ENCODE peak calls at places on chromosome 15, in eight cellular contexts. One of them, this sample, is unnamed.

GRCh38 chr15:85543741-85544155 is 163.3 kb downstream of the AKAP13 start:
- DNase-seq in H9: peak; percentile 55
- DNase-seq in progenitor cell of endocrine pancreas: no peak
- DNase-seq in heart right ventricle: peak; percentile 58
- DNase-seq in fibroblast of villous mesenchyme: no peak
- DNase-seq in foreskin fibroblast: no peak
- DNase-seq in neural crest cell: no peak
- DNase-seq in dorsolateral prefrontal cortex: no peak
- DNase-seq in this sample: no peak

GRCh38 chr15:88606437-88606794 is 14.7 kb upstream of the AEN start:
- DNase-seq in progenitor cell of endocrine pancreas: no peak
- DNase-seq in dorsolateral prefrontal cortex: no peak
- DNase-seq in fibroblast of villous mesenchyme: no peak
- DNase-seq in H9: no peak
- DNase-seq in heart right ventricle: no peak
- DNase-seq in neural crest cell: no peak
- DNase-seq in foreskin fibroblast: no peak
- DNase-seq in this sample: no peak

GRCh38 chr15:100308222-100309007 is 33.4 kb downstream of the ADAMTS17 start:
- DNase-seq in H9: no peak
- DNase-seq in fibroblast of villous mesenchyme: peak; percentile 1
- DNase-seq in foreskin fibroblast: no peak
- DNase-seq in neural crest cell: no peak
- DNase-seq in dorsolateral prefrontal cortex: no peak
- DNase-seq in progenitor cell of endocrine pancreas: no peak
- DNase-seq in heart right ventricle: no peak
- DNase-seq in this sample: no peak

GRCh38 chr15:58987036-58987435 is 427 bp upstream of the RNF111 start:
- DNase-seq in progenitor cell of endocrine pancreas: no peak
- DNase-seq in H9: no peak
- DNase-seq in heart right ventricle: no peak
- DNase-seq in foreskin fibroblast: no peak
- DNase-seq in neural crest cell: no peak
- DNase-seq in fibroblast of villous mesenchyme: peak; percentile 86
- DNase-seq in dorsolateral prefrontal cortex: no peak
- DNase-seq in this sample: no peak

GRCh38 chr15:66999601-67000000 is 65.8 kb upstream of the SMAD3 start:
- DNase-seq in dorsolateral prefrontal cortex: no peak
- DNase-seq in H9: no peak
- DNase-seq in heart right ventricle: no peak
- DNase-seq in fibroblast of villous mesenchyme: no peak
- DNase-seq in neural crest cell: no peak
- DNase-seq in progenitor cell of endocrine pancreas: no peak
- DNase-seq in foreskin fibroblast: no peak
- DNase-seq in this sample: no peak

GRCh38 chr15:57591822-57592367 is at the start of gene MYZAP:
- DNase-seq in foreskin fibroblast: peak; percentile 55
- DNase-seq in progenitor cell of endocrine pancreas: peak; percentile 55
- DNase-seq in H9: peak; percentile 77
- DNase-seq in neural crest cell: peak; percentile 6
- DNase-seq in heart right ventricle: peak; percentile 74
- DNase-seq in fibroblast of villous mesenchyme: peak; percentile 10
- DNase-seq in dorsolateral prefrontal cortex: no peak
- DNase-seq in this sample: no peak

GRCh38 chr15:91668370-91668769 is 185.1 kb upstream of the SLCO3A1 start:
- DNase-seq in progenitor cell of endocrine pancreas: no peak
- DNase-seq in dorsolateral prefrontal cortex: no peak
- DNase-seq in fibroblast of villous mesenchyme: no peak
- DNase-seq in neural crest cell: no peak
- DNase-seq in H9: no peak
- DNase-seq in foreskin fibroblast: no peak
- DNase-seq in heart right ventricle: no peak
- DNase-seq in this sample: no peak

GRCh38 chr15:75565062-75565970 is 13.8 kb downstream of the PTPN9 start:
- DNase-seq in dorsolateral prefrontal cortex: no peak
- DNase-seq in H9: no peak
- DNase-seq in neural crest cell: no peak
- DNase-seq in progenitor cell of endocrine pancreas: no peak
- DNase-seq in foreskin fibroblast: peak; percentile 35
- DNase-seq in fibroblast of villous mesenchyme: no peak
- DNase-seq in heart right ventricle: no peak
- DNase-seq in this sample: no peak

GRCh38 chr15:35507932-35508638 is 37.9 kb downstream of the DPH6 start:
- DNase-seq in progenitor cell of endocrine pancreas: no peak
- DNase-seq in foreskin fibroblast: no peak
- DNase-seq in dorsolateral prefrontal cortex: no peak
- DNase-seq in heart right ventricle: no peak
- DNase-seq in fibroblast of villous mesenchyme: no peak
- DNase-seq in H9: no peak
- DNase-seq in neural crest cell: no peak
- DNase-seq in this sample: no peak

GRCh38 chr15:59350421-59350732 is 22.3 kb downstream of the MYO1E start:
- DNase-seq in fibroblast of villous mesenchyme: no peak
- DNase-seq in foreskin fibroblast: no peak
- DNase-seq in heart right ventricle: no peak
- DNase-seq in progenitor cell of endocrine pancreas: no peak
- DNase-seq in dorsolateral prefrontal cortex: no peak
- DNase-seq in H9: no peak
- DNase-seq in neural crest cell: no peak
- DNase-seq in this sample: no peak

GRCh38 chr15:75198560-75199346 is 2.9 kb upstream of the C15orf39 start:
- DNase-seq in heart right ventricle: no peak
- DNase-seq in progenitor cell of endocrine pancreas: no peak
- DNase-seq in foreskin fibroblast: no peak
- DNase-seq in neural crest cell: no peak
- DNase-seq in dorsolateral prefrontal cortex: no peak
- DNase-seq in fibroblast of villous mesenchyme: peak; percentile 61
- DNase-seq in H9: peak; percentile 80
- DNase-seq in this sample: no peak

GRCh38 chr15:57138260-57138895 is 219.9 kb downstream of the TCF12 start:
- DNase-seq in H9: peak; percentile 64
- DNase-seq in fibroblast of villous mesenchyme: peak; percentile 89
- DNase-seq in neural crest cell: peak; percentile 17
- DNase-seq in foreskin fibroblast: peak; percentile 76
- DNase-seq in progenitor cell of endocrine pancreas: peak; percentile 19
- DNase-seq in heart right ventricle: no peak
- DNase-seq in dorsolateral prefrontal cortex: no peak
- DNase-seq in this sample: no peak

GRCh38 chr15:46685681-46686080 is 1031.6 kb upstream of the SEMA6D start:
- DNase-seq in neural crest cell: no peak
- DNase-seq in foreskin fibroblast: no peak
- DNase-seq in fibroblast of villous mesenchyme: no peak
- DNase-seq in dorsolateral prefrontal cortex: no peak
- DNase-seq in heart right ventricle: no peak
- DNase-seq in H9: no peak
- DNase-seq in progenitor cell of endocrine pancreas: no peak
- DNase-seq in this sample: no peak

GRCh38 chr15:51448592-51449494 is 107.4 kb downstream of the GLDN start:
- DNase-seq in fibroblast of villous mesenchyme: peak; percentile 38
- DNase-seq in heart right ventricle: no peak
- DNase-seq in H9: no peak
- DNase-seq in neural crest cell: no peak
- DNase-seq in foreskin fibroblast: peak; percentile 21
- DNase-seq in progenitor cell of endocrine pancreas: no peak
- DNase-seq in dorsolateral prefrontal cortex: no peak
- DNase-seq in this sample: no peak

GRCh38 chr15:85329561-85330421 is 50.6 kb upstream of the AKAP13 start:
- DNase-seq in progenitor cell of endocrine pancreas: no peak
- DNase-seq in heart right ventricle: peak; percentile 29
- DNase-seq in neural crest cell: no peak
- DNase-seq in H9: no peak
- DNase-seq in dorsolateral prefrontal cortex: no peak
- DNase-seq in foreskin fibroblast: peak; percentile 92
- DNase-seq in fibroblast of villous mesenchyme: peak; percentile 96
- DNase-seq in this sample: no peak

GRCh38 chr15:74786659-74787165 is 4.8 kb downstream of the CSK start:
- DNase-seq in dorsolateral prefrontal cortex: no peak
- DNase-seq in foreskin fibroblast: no peak
- DNase-seq in neural crest cell: no peak
- DNase-seq in heart right ventricle: peak; percentile 48
- DNase-seq in fibroblast of villous mesenchyme: no peak
- DNase-seq in H9: no peak
- DNase-seq in progenitor cell of endocrine pancreas: no peak
- DNase-seq in this sample: no peak

GRCh38 chr15:78875107-78875914 is 2.6 kb downstream of the MORF4L1 start:
- DNase-seq in neural crest cell: no peak
- DNase-seq in foreskin fibroblast: no peak
- DNase-seq in heart right ventricle: no peak
- DNase-seq in fibroblast of villous mesenchyme: no peak
- DNase-seq in dorsolateral prefrontal cortex: no peak
- DNase-seq in H9: no peak
- DNase-seq in progenitor cell of endocrine pancreas: no peak
- DNase-seq in this sample: no peak

GRCh38 chr15:78868366-78868765 is 4.3 kb upstream of the MORF4L1 start:
- DNase-seq in dorsolateral prefrontal cortex: no peak
- DNase-seq in fibroblast of villous mesenchyme: no peak
- DNase-seq in H9: no peak
- DNase-seq in foreskin fibroblast: no peak
- DNase-seq in progenitor cell of endocrine pancreas: no peak
- DNase-seq in heart right ventricle: no peak
- DNase-seq in neural crest cell: no peak
- DNase-seq in this sample: no peak

GRCh38 chr15:78872155-78872971 is at the start of gene MORF4L1:
- DNase-seq in fibroblast of villous mesenchyme: peak; percentile 97
- DNase-seq in neural crest cell: peak; percentile 95
- DNase-seq in foreskin fibroblast: peak; percentile 99
- DNase-seq in H9: peak; percentile 99
- DNase-seq in dorsolateral prefrontal cortex: peak; percentile 97
- DNase-seq in progenitor cell of endocrine pancreas: peak; percentile 97
- DNase-seq in heart right ventricle: peak; percentile 97
- DNase-seq in this sample: no peak

GRCh38 chr15:78873796-78874761 is 1.4 kb downstream of the MORF4L1 start:
- DNase-seq in progenitor cell of endocrine pancreas: no peak
- DNase-seq in H9: no peak
- DNase-seq in foreskin fibroblast: peak; percentile 47
- DNase-seq in neural crest cell: no peak
- DNase-seq in heart right ventricle: peak; percentile 27
- DNase-seq in dorsolateral prefrontal cortex: no peak
- DNase-seq in fibroblast of villous mesenchyme: peak; percentile 52
- DNase-seq in this sample: no peak

GRCh38 chr15:78872972-78873795 is 494 bp downstream of the MORF4L1 start:
- DNase-seq in neural crest cell: peak; percentile 88
- DNase-seq in heart right ventricle: peak; percentile 86
- DNase-seq in H9: peak; percentile 91
- DNase-seq in foreskin fibroblast: peak; percentile 97
- DNase-seq in progenitor cell of endocrine pancreas: peak; percentile 79
- DNase-seq in fibroblast of villous mesenchyme: peak; percentile 93
- DNase-seq in dorsolateral prefrontal cortex: peak; percentile 83
- DNase-seq in this sample: no peak
- TF ChIP-seq CTCF in neural crest cell: peak; percentile 58
- TF ChIP-seq CTCF in heart right ventricle: peak; percentile 13
- TF ChIP-seq CTCF in H9: peak; percentile 67
- TF ChIP-seq CTCF in foreskin fibroblast: peak; percentile 58
- TF ChIP-seq CTCF in progenitor cell of endocrine pancreas: peak; percentile 66
- TF ChIP-seq CTCF in fibroblast of villous mesenchyme: peak; percentile 47
- TF ChIP-seq CTCF in dorsolateral prefrontal cortex: peak; percentile 63
- TF ChIP-seq CTCF in this sample: peak; percentile 24

GRCh38 chr15:70267879-70268278 is 170.2 kb upstream of the TLE3 start:
- DNase-seq in fibroblast of villous mesenchyme: peak; percentile 56
- DNase-seq in H9: no peak
- DNase-seq in progenitor cell of endocrine pancreas: no peak
- DNase-seq in foreskin fibroblast: no peak
- DNase-seq in dorsolateral prefrontal cortex: no peak
- DNase-seq in neural crest cell: no peak
- DNase-seq in heart right ventricle: no peak
- DNase-seq in this sample: no peak
- TF ChIP-seq CTCF in fibroblast of villous mesenchyme: no peak
- TF ChIP-seq CTCF in H9: no peak
- TF ChIP-seq CTCF in progenitor cell of endocrine pancreas: no peak
- TF ChIP-seq CTCF in foreskin fibroblast: no peak
- TF ChIP-seq CTCF in dorsolateral prefrontal cortex: no peak
- TF ChIP-seq CTCF in neural crest cell: no peak
- TF ChIP-seq CTCF in heart right ventricle: no peak
- TF ChIP-seq CTCF in this sample: no peak

GRCh38 chr15:70437882-70438331 is 325.5 kb downstream of the UACA start:
- DNase-seq in foreskin fibroblast: peak; percentile 41
- DNase-seq in progenitor cell of endocrine pancreas: no peak
- DNase-seq in dorsolateral prefrontal cortex: no peak
- DNase-seq in fibroblast of villous mesenchyme: no peak
- DNase-seq in neural crest cell: no peak
- DNase-seq in H9: peak; percentile 53
- DNase-seq in heart right ventricle: no peak
- DNase-seq in this sample: no peak
- TF ChIP-seq CTCF in foreskin fibroblast: no peak
- TF ChIP-seq CTCF in progenitor cell of endocrine pancreas: no peak
- TF ChIP-seq CTCF in dorsolateral prefrontal cortex: no peak
- TF ChIP-seq CTCF in fibroblast of villous mesenchyme: no peak
- TF ChIP-seq CTCF in neural crest cell: no peak
- TF ChIP-seq CTCF in H9: peak; percentile 51
- TF ChIP-seq CTCF in heart right ventricle: no peak
- TF ChIP-seq CTCF in this sample: no peak

GRCh38 chr15:63998489-63998888 is 47.8 kb downstream of the DAPK2 start:
- DNase-seq in fibroblast of villous mesenchyme: no peak
- DNase-seq in dorsolateral prefrontal cortex: no peak
- DNase-seq in foreskin fibroblast: no peak
- DNase-seq in progenitor cell of endocrine pancreas: no peak
- DNase-seq in heart right ventricle: no peak
- DNase-seq in H9: no peak
- DNase-seq in neural crest cell: no peak
- DNase-seq in this sample: no peak
- TF ChIP-seq CTCF in fibroblast of villous mesenchyme: no peak
- TF ChIP-seq CTCF in dorsolateral prefrontal cortex: no peak
- TF ChIP-seq CTCF in foreskin fibroblast: no peak
- TF ChIP-seq CTCF in progenitor cell of endocrine pancreas: no peak
- TF ChIP-seq CTCF in heart right ventricle: no peak
- TF ChIP-seq CTCF in H9: no peak
- TF ChIP-seq CTCF in neural crest cell: no peak
- TF ChIP-seq CTCF in this sample: no peak

DNA sequence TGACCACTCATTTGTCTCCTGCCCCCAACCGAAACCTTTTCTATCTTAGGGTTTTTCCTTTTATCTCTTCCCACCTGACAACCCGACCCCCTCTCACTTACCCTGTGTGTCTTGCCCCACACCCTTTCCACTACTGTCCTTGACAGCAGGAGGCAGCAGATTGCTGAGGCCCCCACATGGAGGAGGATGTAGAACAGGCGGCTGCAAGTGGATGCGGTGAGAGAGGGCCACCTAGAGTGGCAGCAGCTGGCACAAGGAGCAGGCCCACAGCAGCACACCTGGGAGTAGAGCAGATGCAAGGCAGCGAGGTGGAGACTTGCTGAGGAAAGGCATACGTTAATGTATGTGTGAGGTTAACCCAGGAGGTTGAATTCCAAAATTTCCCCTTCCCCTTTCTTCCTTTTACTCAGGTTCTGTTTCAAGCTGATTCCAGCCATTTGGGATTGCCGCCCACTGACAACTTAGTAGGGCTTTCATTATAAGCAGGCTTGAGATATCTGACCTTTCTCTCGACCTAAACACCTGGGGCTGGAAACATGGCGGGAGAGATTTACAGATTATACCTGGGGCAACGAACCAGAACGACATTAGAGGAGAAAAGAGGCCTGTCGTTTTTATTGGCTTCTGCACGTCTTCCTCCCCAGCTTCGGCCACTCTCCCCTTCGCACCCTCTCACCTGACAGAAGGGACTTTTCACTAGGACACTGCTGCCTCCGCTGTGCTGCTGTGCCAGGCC is 643 bp downstream of the SERINC4 start:
- DNase-seq in fibroblast of villous mesenchyme: no peak
- DNase-seq in H9: peak; percentile 51
- DNase-seq in foreskin fibroblast: peak; percentile 20
- DNase-seq in heart right ventricle: no peak
- DNase-seq in dorsolateral prefrontal cortex: no peak
- DNase-seq in neural crest cell: no peak
- DNase-seq in progenitor cell of endocrine pancreas: no peak
- DNase-seq in this sample: no peak
- TF ChIP-seq CTCF in fibroblast of villous mesenchyme: no peak
- TF ChIP-seq CTCF in H9: no peak
- TF ChIP-seq CTCF in foreskin fibroblast: no peak
- TF ChIP-seq CTCF in heart right ventricle: no peak
- TF ChIP-seq CTCF in dorsolateral prefrontal cortex: no peak
- TF ChIP-seq CTCF in neural crest cell: no peak
- TF ChIP-seq CTCF in progenitor cell of endocrine pancreas: no peak
- TF ChIP-seq CTCF in this sample: no peak

This sample was measured in epithelial cell of proximal tubule.